ENCODE peak calls at places on chromosomes 13 and 19, in five cellular contexts. S is cardiac muscle cell, D is dorsolateral prefrontal cortex, H is breast epithelium, X is tibial artery. F is an unnamed sample.

GRCh38 chr13:103525530-103525929 is 459.3 kb upstream of the SLC10A2 start:
- DNase-seq in S (no peak), D (no peak), H (no peak), X (no peak), F (no peak)

GRCh38 chr19:3338541-3339181 is 27.7 kb upstream of the NFIC start:
- DNase-seq in S (no peak), D (no peak), H (peak), X (peak), F (peak)

GRCh38 chr19:40284501-40285352 is at the start of gene AKT2:
- DNase-seq in S (peak), D (no peak), H (peak), X (peak), F (no peak)

GRCh38 chr13:29955137-29955650 is 104.8 kb upstream of the UBL3 start:
- DNase-seq in S (no peak), D (no peak), H (no peak), X (no peak), F (no peak)

GRCh38 chr13:51856027-51856736 is 5.6 kb upstream of the CCDC70 start:
- DNase-seq in S (no peak), D (no peak), H (no peak), X (no peak), F (no peak)

GRCh38 chr13:79245937-79246574 is 160.0 kb downstream of the RBM26 start:
- DNase-seq in S (no peak), D (no peak), H (no peak), X (no peak), F (no peak)

GRCh38 chr19:42208612-42209011 is 8.9 kb downstream of the DEDD2 start:
- DNase-seq in S (no peak), D (no peak), H (no peak), X (no peak), F (no peak)

GRCh38 chr13:98581971-98582702 is 5.2 kb upstream of the STK24 start:
- DNase-seq in S (peak), D (no peak), H (no peak), X (no peak), F (no peak)

GRCh38 chr19:56223481-56223880 is 21.4 kb downstream of the ZSCAN5C start:
- DNase-seq in S (no peak), D (no peak), H (no peak), X (no peak), F (no peak)

GRCh38 chr13:36395280-36395679 is 37.0 kb upstream of the CCNA1 start:
- DNase-seq in S (no peak), D (no peak), H (no peak), X (no peak), F (no peak)

GRCh38 chr19:28358604-28359003 is 854.3 kb downstream of the UQCRFS1 start:
- DNase-seq in S (no peak), D (no peak), H (no peak), X (no peak), F (no peak)

GRCh38 chr19:16703677-16704076 is 16.0 kb upstream of the NWD1 start:
- DNase-seq in S (no peak), D (no peak), H (no peak), X (no peak), F (no peak)

GRCh38 chr13:31073859-31074718 is 87.6 kb downstream of the HSPH1 start:
- DNase-seq in S (no peak), D (no peak), H (no peak), X (no peak), F (no peak)

GRCh38 chr13:93981578-93981977 is 497.9 kb downstream of the DCT start:
- DNase-seq in S (no peak), D (no peak), H (no peak), X (no peak), F (no peak)

GRCh38 chr19:55005684-55006488 is 32.2 kb downstream of the GP6 start:
- DNase-seq in S (peak), D (no peak), H (no peak), X (no peak), F (no peak)

GRCh38 chr13:50995870-50996269 is 86.3 kb downstream of the RNASEH2B start:
- DNase-seq in S (no peak), D (no peak), H (no peak), X (no peak), F (no peak)

GRCh38 chr19:56837492-56837891 is 3.0 kb downstream of the PEG3 start:
- DNase-seq in S (no peak), D (peak), H (peak), X (peak), F (peak)

GRCh38 chr19:28519950-28520861 is 692.7 kb downstream of the UQCRFS1 start:
- DNase-seq in S (no peak), D (peak), H (no peak), X (no peak), F (no peak)

GRCh38 chr13:97240789-97241734 is 18.9 kb downstream of the MBNL2 start:
- DNase-seq in S (peak), D (no peak), H (no peak), X (no peak), F (no peak)

GRCh38 chr13:23018143-23018542 is 162.6 kb upstream of the SGCG start:
- DNase-seq in S (no peak), D (no peak), H (no peak), X (no peak), F (no peak)

GRCh38 chr19:13693933-13694332 is 70.4 kb upstream of the MRI1 start:
- DNase-seq in S (no peak), D (no peak), H (no peak), X (no peak), F (no peak)

GRCh38 chr13:20141238-20142018 is 19.4 kb downstream of the GJA3 start:
- DNase-seq in S (peak), D (no peak), H (no peak), X (no peak), F (peak)

GRCh38 chr13:41064493-41064892 is 3.2 kb downstream of the WBP4 start:
- DNase-seq in S (no peak), D (no peak), H (no peak), X (no peak), F (no peak)

GRCh38 chr19:45404557-45405434 is at the start of gene PPP1R13L:
- DNase-seq in S (peak), D (peak), H (peak), X (peak), F (peak)

GRCh38 chr19:54464624-54465266 is 1.2 kb upstream of the LENG9 start:
- DNase-seq in S (peak), D (peak), H (peak), X (peak), F (peak)

GRCh38 chr13:48000559-48001126 is 430 bp downstream of the SUCLA2 start:
- DNase-seq in S (peak), D (peak), H (peak), X (peak), F (no peak)

GRCh38 chr13:106466691-106467405 is 68.6 kb downstream of the EFNB2 start:
- DNase-seq in S (peak), D (no peak), H (no peak), X (no peak), F (no peak)

GRCh38 chr19:17216058-17216670 is 1.0 kb downstream of the USE1 start:
- DNase-seq in S (no peak), D (no peak), H (no peak), X (no peak), F (no peak)

GRCh38 chr19:53982611-53983010 is 8.8 kb upstream of the CACNG6 start:
- DNase-seq in S (peak), D (no peak), H (no peak), X (peak), F (no peak)

GRCh38 chr19:13169769-13170168 is 19.6 kb downstream of the IER2 start:
- DNase-seq in S (no peak), D (no peak), H (peak), X (no peak), F (no peak)

DNA sequence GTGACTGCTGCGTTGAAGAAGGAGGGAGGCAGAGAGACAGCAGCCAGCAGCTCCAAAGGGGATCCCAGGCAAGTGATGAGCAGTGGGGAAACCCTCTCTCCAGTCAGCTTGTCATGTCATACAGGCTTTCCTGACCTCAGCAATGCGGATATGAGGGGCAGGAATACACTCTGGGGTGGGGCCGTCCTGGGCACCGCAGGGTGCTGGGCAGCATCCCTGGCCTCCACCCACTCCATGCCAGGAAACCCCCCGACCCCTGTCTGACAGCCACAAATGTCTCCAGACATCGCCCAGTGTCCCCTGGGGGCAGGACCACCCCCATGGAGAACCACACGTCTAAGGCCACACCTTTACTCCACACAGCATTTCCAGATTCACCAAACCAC is 46.7 kb downstream of the RFX2 start:
- DNase-seq in S (no peak), D (peak), H (peak), X (no peak), F (peak)
- H3K27ac ChIP-seq in S (no peak), D (no peak), H (no peak), X (peak), F (peak)

DNA sequence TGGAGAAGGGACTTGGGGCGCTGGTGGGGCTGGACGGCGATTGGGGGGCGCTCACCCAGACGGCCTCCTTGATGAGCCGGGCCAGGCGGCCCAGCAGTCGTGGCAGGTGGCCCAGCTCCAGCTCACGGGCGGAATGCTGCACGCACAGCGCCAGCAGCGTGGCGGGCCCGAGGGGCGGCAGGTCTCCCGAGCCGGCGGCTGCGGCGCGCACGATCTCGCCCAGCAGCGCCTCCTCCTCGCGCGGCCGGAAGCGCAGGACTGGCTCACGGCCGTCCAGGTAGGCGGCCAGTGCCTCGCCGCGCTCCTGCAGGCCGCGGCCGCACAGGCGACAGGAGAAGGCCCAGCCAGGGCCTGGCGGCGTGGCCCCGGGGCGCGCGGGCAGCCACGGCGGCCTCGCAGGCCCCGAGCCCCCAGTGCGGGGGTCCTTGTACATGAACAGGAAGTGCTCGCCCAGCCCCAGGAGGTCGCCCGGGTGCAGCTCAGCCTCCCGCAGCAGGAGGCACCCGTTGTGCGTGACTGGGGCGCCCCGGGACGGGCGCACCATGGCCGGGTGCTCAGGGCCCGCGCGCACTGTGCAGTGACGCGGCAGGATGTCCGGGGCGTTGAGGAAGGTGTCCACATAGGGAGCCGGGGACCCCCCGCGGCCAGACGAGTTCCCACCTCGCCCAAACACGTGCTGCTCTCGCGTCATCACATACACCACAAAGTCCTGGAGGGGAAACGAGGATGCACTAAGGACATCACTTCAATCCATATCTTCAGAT is 9.5 kb upstream of the MAMSTR start:
- DNase-seq in S (no peak), D (no peak), H (no peak), X (no peak), F (no peak)
- TF ChIP-seq CTCF in S (no peak), D (no peak), H (no peak), X (no peak), F (no peak)

GRCh38 chr13:24921881-24922280 is 157.9 kb downstream of the RNF17 start:
- DNase-seq in S (no peak), D (no peak), H (no peak), X (no peak), F (no peak)

GRCh38 chr13:24916464-24916863 is 152.5 kb downstream of the RNF17 start:
- DNase-seq in S (no peak), D (no peak), H (no peak), X (no peak), F (no peak)

GRCh38 chr13:24923305-24923640 is 159.3 kb downstream of the RNF17 start:
- DNase-seq in S (no peak), D (no peak), H (no peak), X (no peak), F (no peak)

GRCh38 chr13:24922390-24923304 is 158.7 kb downstream of the RNF17 start:
- DNase-seq in S (peak), D (peak), H (peak), X (peak), F (peak)

DNA sequence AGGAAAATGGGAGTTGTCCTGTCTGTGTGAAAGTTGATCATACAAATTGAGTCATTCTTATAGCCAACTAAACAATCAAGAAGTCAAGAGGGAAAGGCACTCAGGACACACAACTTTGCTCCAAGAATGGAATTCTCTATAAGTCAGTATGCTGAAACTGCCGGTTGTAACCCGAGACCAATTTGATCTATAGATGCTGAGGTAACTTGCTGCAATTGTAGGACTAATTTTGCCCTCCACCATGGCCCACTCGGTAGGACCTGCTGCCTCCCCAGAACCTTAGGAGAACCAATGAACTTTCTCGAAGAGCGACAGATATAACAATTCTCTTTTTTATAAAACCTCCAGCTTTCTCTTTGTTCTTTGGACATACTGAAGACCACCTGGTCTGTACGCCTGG is 157.0 kb downstream of the RNF17 start:
- DNase-seq in S (no peak), D (no peak), H (no peak), X (no peak), F (no peak)
- H3K4me3 ChIP-seq in S (no peak), D (no peak), H (no peak), X (no peak), F (no peak)

GRCh38 chr19:47494211-47494547 is 10.2 kb upstream of the KPTN start:
- DNase-seq in S (no peak), D (no peak), H (no peak), X (no peak), F (no peak)

GRCh38 chr19:47492571-47493377 is 8.8 kb upstream of the KPTN start:
- DNase-seq in S (no peak), D (no peak), H (no peak), X (no peak), F (no peak)

GRCh38 chr19:47494729-47495128 is 10.7 kb upstream of the KPTN start:
- DNase-seq in S (no peak), D (no peak), H (no peak), X (no peak), F (no peak)

GRCh38 chr19:47492137-47492533 is 8.1 kb upstream of the KPTN start:
- DNase-seq in S (no peak), D (no peak), H (no peak), X (no peak), F (no peak)

DNA sequence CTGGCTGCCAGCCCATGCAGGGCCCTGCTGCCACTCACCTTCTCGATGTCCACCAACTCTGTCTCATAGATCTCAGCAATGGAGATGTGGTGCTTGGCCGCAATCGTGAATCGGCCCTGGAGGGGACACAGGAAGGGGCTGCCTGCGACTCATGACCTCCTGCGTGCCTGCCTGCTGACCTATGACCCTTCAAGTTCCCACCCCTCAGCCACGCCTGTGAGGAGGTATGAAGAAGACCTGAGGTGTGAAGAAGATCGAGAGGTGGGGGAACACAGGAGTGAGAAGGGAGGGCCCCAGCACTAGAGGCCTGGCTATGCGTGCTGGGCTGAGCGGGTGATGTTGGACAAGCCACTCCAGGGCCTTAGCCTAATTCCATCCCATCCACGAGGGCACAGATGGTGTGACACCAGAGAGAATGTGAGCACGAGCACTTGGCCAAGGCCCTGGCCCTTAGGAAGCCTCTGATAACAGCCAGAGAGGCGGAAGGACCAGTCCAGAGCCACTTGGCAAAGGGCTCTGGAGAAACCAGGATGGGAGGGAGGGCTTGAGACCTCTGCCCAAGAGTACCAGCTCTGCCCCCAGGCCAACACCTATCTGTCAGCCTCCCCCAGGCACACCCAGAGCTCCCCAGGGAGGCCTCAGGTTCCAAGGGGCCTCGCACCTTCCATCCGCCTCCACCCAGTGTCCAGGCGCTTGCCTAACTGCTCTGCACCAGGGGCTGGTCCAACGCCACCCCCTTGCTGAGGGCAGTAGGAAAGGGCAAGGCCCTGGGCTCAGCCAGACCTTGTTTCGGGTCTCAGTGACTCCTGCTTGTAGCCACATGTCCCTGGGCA is 9.6 kb upstream of the KPTN start:
- DNase-seq in S (no peak), D (no peak), H (no peak), X (no peak), F (no peak)
- H3K27ac ChIP-seq in S (no peak), D (peak), H (no peak), X (no peak), F (no peak)

DNA sequence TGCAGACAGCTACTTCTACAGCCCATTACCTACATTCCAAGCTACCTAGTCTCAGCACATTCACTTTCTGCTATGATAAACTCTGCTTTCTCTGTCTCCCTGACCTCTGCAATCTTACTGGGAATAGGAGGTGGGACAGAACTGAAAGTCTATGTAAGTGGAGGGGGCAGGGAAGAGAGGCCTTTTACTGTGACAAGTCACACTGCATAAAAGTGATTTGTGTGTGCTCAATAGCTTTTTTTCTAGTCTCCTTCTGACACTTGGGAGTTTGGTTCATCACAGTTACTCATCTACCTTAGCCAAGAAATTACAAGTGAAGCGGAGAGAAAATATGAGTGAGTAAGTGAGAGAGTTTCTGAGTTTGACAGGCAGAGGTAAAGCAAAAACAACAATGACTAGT is 322.4 kb downstream of the OLFM4 start:
- DNase-seq in S (no peak), D (no peak), H (no peak), X (no peak), F (no peak)
- TF ChIP-seq CTCF in S (no peak), D (no peak), H (no peak), X (no peak), F (no peak)

GRCh38 chr19:15671891-15672579 is 852 bp upstream of the CYP4F12 start:
- DNase-seq in S (no peak), D (no peak), H (no peak), X (no peak), F (no peak)
- H3K4me3 ChIP-seq in S (no peak), D (no peak), H (no peak), X (no peak), F (no peak)